ENCODE peak calls at places on chromosome 11, in eight cellular contexts. R, K, J, Y, O, A, B and M are unnamed samples.
A peak's percentile ranks its signal among the peaks of the same experiment; 100 is the strongest.

GRCh38 chr11:77176996-77177395 is 49.0 kb downstream of the MYO7A start:
- DNase-seq in J (no peak), O (no peak), R (no peak), B (no peak), K (no peak), Y (no peak), A (no peak), M (no peak)

GRCh38 chr11:61820174-61820573 is 3.4 kb upstream of the FADS1 start:
- DNase-seq in B (peak; percentile 81), J (no peak), K (no peak), O (peak; percentile 65), Y (no peak), R (peak; percentile 66), A (no peak), M (peak; percentile 54)

GRCh38 chr11:2302844-2303626 is 1.2 kb downstream of the TSPAN32 start:
- DNase-seq in J (peak; percentile 16), O (no peak), B (no peak), Y (no peak), A (peak; percentile 74), K (no peak), R (no peak), M (no peak)

GRCh38 chr11:115080923-115081322 is 402.6 kb downstream of the NXPE2 start:
- DNase-seq in K (no peak), B (no peak), A (no peak), R (no peak), Y (no peak), O (no peak), J (no peak), M (no peak)

GRCh38 chr11:59899532-59899931 is 20.9 kb downstream of the OOSP3 start:
- DNase-seq in A (no peak), O (no peak), J (no peak), R (peak; percentile 21), B (no peak), Y (no peak), K (peak; percentile 26), M (no peak)

GRCh38 chr11:104705475-104706195 is 192.6 kb downstream of the CASP12 start:
- DNase-seq in Y (no peak), J (peak; percentile 28), O (peak; percentile 18), R (no peak), B (peak; percentile 12), K (peak; percentile 57), A (no peak), M (no peak)

GRCh38 chr11:76248210-76248609 is 41.9 kb upstream of the WNT11 start:
- DNase-seq in B (peak; percentile 44), A (no peak), Y (no peak), O (no peak), K (peak; percentile 13), J (peak; percentile 29), R (peak; percentile 56), M (no peak)

GRCh38 chr11:44622190-44622650 is 56.8 kb downstream of the CD82 start:
- DNase-seq in B (no peak), J (peak; percentile 14), O (no peak), K (no peak), Y (no peak), A (peak; percentile 64), R (no peak), M (no peak)

GRCh38 chr11:76568144-76568543 is 102.4 kb downstream of the LRRC32 start:
- DNase-seq in K (no peak), R (no peak), J (no peak), Y (no peak), B (no peak), O (no peak), A (no peak), M (no peak)

DNA sequence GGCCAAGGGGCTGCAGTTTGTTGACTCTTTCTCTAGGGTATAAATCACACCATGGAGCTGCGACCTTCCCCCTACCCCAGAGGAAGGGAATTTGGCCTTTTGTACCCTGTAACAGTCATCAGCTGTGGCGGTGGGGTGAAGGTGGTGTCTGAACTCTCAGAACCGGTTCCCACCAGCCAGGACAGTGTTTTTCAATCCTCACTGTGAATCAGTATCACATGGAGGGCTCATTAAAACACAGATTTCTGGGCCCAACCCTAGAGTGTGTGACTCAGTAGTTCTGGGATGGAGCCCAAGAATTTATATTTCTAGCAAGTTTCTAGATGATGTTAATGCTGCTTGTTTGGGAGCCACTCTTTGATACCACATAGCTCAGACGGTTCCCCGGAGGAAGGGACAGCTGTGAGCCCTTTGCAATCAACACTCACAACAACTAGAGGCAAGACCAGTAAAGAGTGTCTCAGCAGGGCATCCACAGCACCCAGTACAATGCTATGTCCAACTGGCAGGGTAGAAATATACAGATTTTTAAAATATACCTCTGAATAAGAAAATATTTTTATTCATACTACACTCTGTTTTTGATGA is 43.9 kb upstream of the FAT3 start:
- DNase-seq in O (peak; percentile 47), A (no peak), J (no peak), R (no peak), K (peak; percentile 44), Y (peak; percentile 40), B (peak; percentile 48), M (peak; percentile 90)
- H3K4me3 ChIP-seq in O (no peak overlapping the region), A (no peak overlapping the region), J (no peak overlapping the region), R (no peak overlapping the region), K (no peak overlapping the region), Y (no peak overlapping the region), B (no peak overlapping the region), M (no peak overlapping the region)

GRCh38 chr11:506238-506949 is 648 bp downstream of the RNH1 start:
- DNase-seq in R (peak; percentile 99), A (peak; percentile 98), Y (peak; percentile 91), J (peak; percentile 99), B (peak; percentile 95), K (peak; percentile 99), O (peak; percentile 98), M (peak; percentile 97)

GRCh38 chr11:504994-505344 is 2.1 kb downstream of the RNH1 start:
- DNase-seq in K (no peak), Y (no peak), J (no peak), B (peak; percentile 24), O (no peak), A (no peak), R (no peak), M (no peak)

GRCh38 chr11:506950-507726 is at the start of gene RNH1:
- DNase-seq in R (peak; percentile 97), K (peak; percentile 97), B (peak; percentile 90), O (peak; percentile 93), Y (peak; percentile 75), A (peak; percentile 99), J (peak; percentile 100), M (peak; percentile 68)

GRCh38 chr11:507727-508515 is 879 bp upstream of the RNH1 start:
- DNase-seq in B (no peak), R (no peak), J (no peak), K (no peak), O (no peak), Y (no peak), A (no peak), M (no peak)

GRCh38 chr11:508956-509355 is 1.9 kb upstream of the RNH1 start:
- DNase-seq in R (no peak), J (no peak), K (no peak), A (no peak), B (no peak), O (no peak), Y (no peak), M (no peak)
- TF ChIP-seq CTCF in R (no peak), J (no peak), K (no peak), A (no peak), B (no peak), O (no peak), Y (no peak), M (no peak)

GRCh38 chr11:128904872-128905344 is 13.8 kb downstream of the KCNJ5 start:
- DNase-seq in J (peak; percentile 55), K (no peak), Y (no peak), A (no peak), B (peak; percentile 26), R (peak; percentile 6), O (no peak), M (no peak)

GRCh38 chr11:128904303-128904871 is 13.2 kb downstream of the KCNJ5 start:
- DNase-seq in Y (no peak), B (no peak), R (no peak), O (no peak), K (no peak), A (no peak), J (no peak), M (no peak)

GRCh38 chr11:128908391-128909246 is 17.5 kb downstream of the KCNJ5 start:
- DNase-seq in J (peak; percentile 70), Y (peak; percentile 18), O (peak; percentile 82), A (no peak), B (peak; percentile 71), K (peak; percentile 66), R (peak; percentile 12), M (no peak)

GRCh38 chr11:128905345-128906184 is 14.4 kb downstream of the KCNJ5 start:
- DNase-seq in A (no peak), B (peak; percentile 77), Y (no peak), O (peak; percentile 26), R (peak; percentile 70), K (peak; percentile 18), J (peak; percentile 68), M (no peak)

DNA sequence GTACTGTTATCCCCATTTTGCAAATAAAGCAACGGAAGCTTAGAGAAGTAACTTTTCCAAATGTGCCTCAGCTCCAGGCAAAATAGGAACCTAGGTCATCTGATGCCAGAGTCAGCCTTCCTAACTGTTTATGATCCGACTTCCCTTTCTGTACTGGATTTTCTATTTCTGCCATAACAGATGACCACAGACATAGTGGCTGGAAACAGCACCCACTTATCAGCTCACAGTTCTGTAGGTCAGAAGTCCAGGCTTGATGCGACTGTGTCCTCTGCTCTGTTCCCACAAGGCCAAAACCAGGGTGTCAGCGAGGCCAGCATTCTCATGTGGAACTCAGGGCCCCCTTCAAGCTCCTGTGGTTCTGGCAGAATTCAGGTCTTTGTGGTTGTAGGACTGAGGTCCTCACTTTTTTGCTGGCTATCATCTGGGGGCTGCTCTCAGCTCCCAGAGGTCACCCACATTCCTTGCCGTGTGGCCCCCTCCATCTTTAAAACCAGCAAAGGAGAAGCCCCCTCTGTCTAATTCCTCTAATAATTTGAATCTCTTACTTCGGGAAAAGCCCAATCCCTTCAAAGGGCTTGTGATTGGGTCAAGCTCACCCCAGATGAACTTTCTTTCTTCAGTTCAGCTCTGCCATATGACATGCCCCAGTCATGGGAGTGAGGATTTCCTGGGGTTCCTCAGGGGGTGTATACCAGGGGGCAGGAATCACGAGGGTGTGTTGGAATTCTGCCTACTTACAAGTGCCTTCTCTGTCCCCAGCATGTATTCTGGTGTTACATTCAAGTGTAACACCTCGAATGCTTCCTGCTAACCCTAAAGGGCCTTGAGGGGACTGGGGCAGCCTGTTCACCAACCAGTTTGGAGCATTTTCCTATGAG is 15.3 kb downstream of the KCNJ5 start:
- DNase-seq in R (no peak), K (no peak), J (no peak), O (no peak), A (no peak), Y (no peak), B (no peak), M (no peak)
- H3K4me3 ChIP-seq in R (peak overlapping the region; percentile 64), K (no peak overlapping the region), J (peak overlapping the region; percentile 52), O (no peak overlapping the region), A (peak overlapping the region; percentile 78), Y (no peak overlapping the region), B (peak overlapping the region; percentile 85), M (no peak overlapping the region)

GRCh38 chr11:109934151-109934550 is 159.0 kb upstream of the ZC3H12C start:
- DNase-seq in Y (no peak), A (no peak), R (no peak), B (no peak), K (no peak), J (no peak), O (no peak), M (no peak)

GRCh38 chr11:109937968-109938367 is 155.2 kb upstream of the ZC3H12C start:
- DNase-seq in Y (no peak), A (no peak), O (no peak), B (no peak), R (no peak), K (no peak), J (no peak), M (no peak)

GRCh38 chr11:109940816-109941215 is 152.4 kb upstream of the ZC3H12C start:
- DNase-seq in B (peak; percentile 97), J (no peak), R (peak; percentile 89), A (no peak), Y (peak; percentile 45), K (peak; percentile 82), O (peak; percentile 97), M (no peak)

GRCh38 chr11:109939176-109939810 is 153.9 kb upstream of the ZC3H12C start:
- DNase-seq in O (peak; percentile 84), A (no peak), K (peak; percentile 90), R (peak; percentile 80), B (peak; percentile 94), J (peak; percentile 23), Y (peak; percentile 65), M (peak; percentile 62)
- TF ChIP-seq CTCF in O (peak; percentile 82), A (no peak), K (peak; percentile 77), R (peak; percentile 71), B (peak; percentile 97), J (peak; percentile 33), Y (peak; percentile 72), M (peak; percentile 80)